ENCODE peak calls at places on chromosomes 13 and 19, in ten cellular contexts. One of them, this sample, is unnamed.

GRCh38 chr13:44317752-44318550 is 55.7 kb upstream of the SERP2 start:
- DNase-seq in lower lobe of right lung: no peak
- DNase-seq in sigmoid colon: no peak
- DNase-seq in psoas muscle: no peak
- DNase-seq in GM06990: no peak
- DNase-seq in heart left ventricle: no peak
- DNase-seq in HFF-Myc: no peak
- DNase-seq in IMR-90: peak; percentile 72
- DNase-seq in OCI-LY7: no peak
- DNase-seq in tibial nerve: no peak
- DNase-seq in this sample: no peak

GRCh38 chr19:7267792-7268736 is 26.1 kb downstream of the INSR start:
- DNase-seq in tibial nerve: no peak
- DNase-seq in IMR-90: no peak
- DNase-seq in HFF-Myc: no peak
- DNase-seq in OCI-LY7: no peak
- DNase-seq in GM06990: no peak
- DNase-seq in sigmoid colon: no peak
- DNase-seq in lower lobe of right lung: peak; percentile 65
- DNase-seq in heart left ventricle: no peak
- DNase-seq in psoas muscle: no peak
- DNase-seq in this sample: no peak

GRCh38 chr19:7912144-7912696 is 2.4 kb upstream of the TGFBR3L start:
- DNase-seq in HFF-Myc: no peak
- DNase-seq in IMR-90: no peak
- DNase-seq in tibial nerve: no peak
- DNase-seq in OCI-LY7: no peak
- DNase-seq in psoas muscle: no peak
- DNase-seq in GM06990: no peak
- DNase-seq in sigmoid colon: no peak
- DNase-seq in lower lobe of right lung: peak; percentile 48
- DNase-seq in heart left ventricle: no peak
- DNase-seq in this sample: no peak

GRCh38 chr13:100490692-100491091 is 97.9 kb downstream of the GGACT start:
- DNase-seq in lower lobe of right lung: no peak
- DNase-seq in IMR-90: no peak
- DNase-seq in GM06990: no peak
- DNase-seq in OCI-LY7: no peak
- DNase-seq in tibial nerve: no peak
- DNase-seq in HFF-Myc: no peak
- DNase-seq in psoas muscle: no peak
- DNase-seq in sigmoid colon: no peak
- DNase-seq in heart left ventricle: no peak
- DNase-seq in this sample: no peak

GRCh38 chr13:22499919-22500318 is 680.9 kb upstream of the SGCG start:
- DNase-seq in HFF-Myc: no peak
- DNase-seq in lower lobe of right lung: no peak
- DNase-seq in IMR-90: no peak
- DNase-seq in tibial nerve: no peak
- DNase-seq in OCI-LY7: no peak
- DNase-seq in GM06990: no peak
- DNase-seq in heart left ventricle: no peak
- DNase-seq in psoas muscle: no peak
- DNase-seq in sigmoid colon: no peak
- DNase-seq in this sample: no peak

GRCh38 chr13:107427531-107427930 is 787.8 kb downstream of the LIG4 start:
- DNase-seq in heart left ventricle: no peak
- DNase-seq in IMR-90: no peak
- DNase-seq in tibial nerve: no peak
- DNase-seq in OCI-LY7: no peak
- DNase-seq in psoas muscle: no peak
- DNase-seq in HFF-Myc: no peak
- DNase-seq in GM06990: no peak
- DNase-seq in sigmoid colon: no peak
- DNase-seq in lower lobe of right lung: no peak
- DNase-seq in this sample: no peak

GRCh38 chr19:4456843-4457653 is 546 bp downstream of the UBXN6 start:
- DNase-seq in psoas muscle: peak; percentile 66
- DNase-seq in heart left ventricle: no peak
- DNase-seq in HFF-Myc: no peak
- DNase-seq in tibial nerve: no peak
- DNase-seq in sigmoid colon: no peak
- DNase-seq in GM06990: no peak
- DNase-seq in lower lobe of right lung: peak; percentile 49
- DNase-seq in OCI-LY7: peak; percentile 69
- DNase-seq in IMR-90: peak; percentile 56
- DNase-seq in this sample: peak; percentile 87

GRCh38 chr19:29188704-29189375 is 24.1 kb downstream of the UQCRFS1 start:
- DNase-seq in IMR-90: peak; percentile 25
- DNase-seq in HFF-Myc: no peak
- DNase-seq in lower lobe of right lung: no peak
- DNase-seq in tibial nerve: no peak
- DNase-seq in GM06990: no peak
- DNase-seq in OCI-LY7: no peak
- DNase-seq in sigmoid colon: no peak
- DNase-seq in psoas muscle: peak; percentile 33
- DNase-seq in heart left ventricle: no peak
- DNase-seq in this sample: no peak

GRCh38 chr19:40799558-40800338 is 757 bp downstream of the EGLN2 start:
- DNase-seq in HFF-Myc: no peak
- DNase-seq in lower lobe of right lung: peak; percentile 78
- DNase-seq in OCI-LY7: peak; percentile 64
- DNase-seq in tibial nerve: no peak
- DNase-seq in GM06990: peak; percentile 50
- DNase-seq in psoas muscle: peak; percentile 60
- DNase-seq in IMR-90: no peak
- DNase-seq in heart left ventricle: peak; percentile 76
- DNase-seq in sigmoid colon: peak; percentile 83
- DNase-seq in this sample: peak; percentile 68

GRCh38 chr19:14497347-14497921 is 1.5 kb upstream of the GIPC1 start:
- DNase-seq in psoas muscle: peak; percentile 36
- DNase-seq in heart left ventricle: no peak
- DNase-seq in tibial nerve: no peak
- DNase-seq in GM06990: no peak
- DNase-seq in HFF-Myc: no peak
- DNase-seq in lower lobe of right lung: no peak
- DNase-seq in sigmoid colon: no peak
- DNase-seq in OCI-LY7: no peak
- DNase-seq in IMR-90: no peak
- DNase-seq in this sample: no peak

GRCh38 chr13:72469932-72470331 is 257.5 kb downstream of the MZT1 start:
- DNase-seq in GM06990: no peak
- DNase-seq in sigmoid colon: no peak
- DNase-seq in tibial nerve: no peak
- DNase-seq in lower lobe of right lung: no peak
- DNase-seq in psoas muscle: no peak
- DNase-seq in HFF-Myc: no peak
- DNase-seq in OCI-LY7: no peak
- DNase-seq in heart left ventricle: no peak
- DNase-seq in IMR-90: no peak
- DNase-seq in this sample: no peak

GRCh38 chr19:11736696-11737095 is 2.0 kb downstream of the ZNF823 start:
- DNase-seq in psoas muscle: peak; percentile 31
- DNase-seq in lower lobe of right lung: no peak
- DNase-seq in heart left ventricle: peak; percentile 65
- DNase-seq in OCI-LY7: peak; percentile 23
- DNase-seq in HFF-Myc: no peak
- DNase-seq in sigmoid colon: peak; percentile 72
- DNase-seq in IMR-90: peak; percentile 33
- DNase-seq in GM06990: peak; percentile 42
- DNase-seq in tibial nerve: no peak
- DNase-seq in this sample: peak; percentile 47

GRCh38 chr19:38011426-38011825 is 104.4 kb downstream of the SIPA1L3 start:
- DNase-seq in tibial nerve: no peak
- DNase-seq in lower lobe of right lung: no peak
- DNase-seq in HFF-Myc: no peak
- DNase-seq in sigmoid colon: no peak
- DNase-seq in psoas muscle: no peak
- DNase-seq in OCI-LY7: no peak
- DNase-seq in IMR-90: no peak
- DNase-seq in heart left ventricle: no peak
- DNase-seq in GM06990: no peak
- DNase-seq in this sample: no peak

DNA sequence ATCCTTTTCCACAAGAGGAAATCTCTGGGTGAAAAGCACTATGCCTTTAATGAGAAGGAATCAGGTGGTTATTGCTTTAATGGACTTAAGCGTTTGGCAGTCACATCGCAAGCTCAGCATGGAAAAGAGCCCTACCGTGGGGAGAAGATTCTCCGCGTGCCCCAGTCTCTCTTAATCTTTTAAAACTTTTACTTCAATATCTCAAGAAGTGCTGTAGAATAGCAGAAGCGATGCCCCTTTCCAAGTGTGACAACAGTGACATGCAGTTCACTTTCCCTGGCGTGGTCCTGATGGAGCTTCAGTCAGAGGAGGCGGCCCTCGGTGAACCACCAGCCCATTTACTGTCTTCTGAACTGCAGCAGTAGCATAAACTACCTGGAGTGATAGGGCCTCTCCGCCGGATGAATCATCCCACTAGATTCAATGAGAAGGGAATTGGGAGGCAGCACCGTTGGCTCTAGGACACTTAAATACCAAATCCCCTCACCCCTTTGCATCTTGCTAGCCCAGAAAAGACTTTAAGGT is 112.7 kb upstream of the GPR12 start:
- DNase-seq in psoas muscle: no peak
- DNase-seq in sigmoid colon: no peak
- DNase-seq in IMR-90: no peak
- DNase-seq in tibial nerve: no peak
- DNase-seq in HFF-Myc: no peak
- DNase-seq in lower lobe of right lung: no peak
- DNase-seq in OCI-LY7: no peak
- DNase-seq in heart left ventricle: no peak
- DNase-seq in GM06990: no peak
- DNase-seq in this sample: no peak
- TF ChIP-seq CTCF in psoas muscle: peak; percentile 2
- TF ChIP-seq CTCF in sigmoid colon: no peak
- TF ChIP-seq CTCF in IMR-90: no peak
- TF ChIP-seq CTCF in tibial nerve: no peak
- TF ChIP-seq CTCF in HFF-Myc: no peak
- TF ChIP-seq CTCF in lower lobe of right lung: peak; percentile 4
- TF ChIP-seq CTCF in OCI-LY7: no peak
- TF ChIP-seq CTCF in heart left ventricle: no peak
- TF ChIP-seq CTCF in GM06990: no peak
- TF ChIP-seq CTCF in this sample: no peak

GRCh38 chr13:112737329-112737728 is 47.5 kb downstream of the ATP11A start:
- DNase-seq in OCI-LY7: no peak
- DNase-seq in lower lobe of right lung: no peak
- DNase-seq in psoas muscle: no peak
- DNase-seq in HFF-Myc: no peak
- DNase-seq in sigmoid colon: no peak
- DNase-seq in heart left ventricle: no peak
- DNase-seq in tibial nerve: no peak
- DNase-seq in IMR-90: no peak
- DNase-seq in GM06990: no peak
- DNase-seq in this sample: no peak

GRCh38 chr13:112734696-112735547 is 45.1 kb downstream of the ATP11A start:
- DNase-seq in psoas muscle: no peak
- DNase-seq in GM06990: no peak
- DNase-seq in IMR-90: peak; percentile 18
- DNase-seq in HFF-Myc: peak; percentile 21
- DNase-seq in heart left ventricle: no peak
- DNase-seq in lower lobe of right lung: peak; percentile 43
- DNase-seq in OCI-LY7: no peak
- DNase-seq in sigmoid colon: no peak
- DNase-seq in tibial nerve: no peak
- DNase-seq in this sample: no peak

GRCh38 chr13:112733661-112734379 is 44.0 kb downstream of the ATP11A start:
- DNase-seq in tibial nerve: no peak
- DNase-seq in psoas muscle: no peak
- DNase-seq in GM06990: no peak
- DNase-seq in sigmoid colon: no peak
- DNase-seq in HFF-Myc: no peak
- DNase-seq in IMR-90: no peak
- DNase-seq in OCI-LY7: no peak
- DNase-seq in heart left ventricle: no peak
- DNase-seq in lower lobe of right lung: no peak
- DNase-seq in this sample: no peak

GRCh38 chr13:112733112-112733511 is 43.3 kb downstream of the ATP11A start:
- DNase-seq in psoas muscle: no peak
- DNase-seq in sigmoid colon: no peak
- DNase-seq in lower lobe of right lung: no peak
- DNase-seq in GM06990: no peak
- DNase-seq in OCI-LY7: no peak
- DNase-seq in IMR-90: no peak
- DNase-seq in heart left ventricle: no peak
- DNase-seq in HFF-Myc: no peak
- DNase-seq in tibial nerve: no peak
- DNase-seq in this sample: no peak

GRCh38 chr13:112735791-112736190 is 46.0 kb downstream of the ATP11A start:
- DNase-seq in tibial nerve: no peak
- DNase-seq in psoas muscle: no peak
- DNase-seq in GM06990: no peak
- DNase-seq in sigmoid colon: no peak
- DNase-seq in HFF-Myc: no peak
- DNase-seq in IMR-90: no peak
- DNase-seq in lower lobe of right lung: no peak
- DNase-seq in heart left ventricle: no peak
- DNase-seq in OCI-LY7: no peak
- DNase-seq in this sample: no peak
- TF ChIP-seq CTCF in tibial nerve: no peak
- TF ChIP-seq CTCF in psoas muscle: no peak
- TF ChIP-seq CTCF in GM06990: no peak
- TF ChIP-seq CTCF in sigmoid colon: no peak
- TF ChIP-seq CTCF in HFF-Myc: no peak
- TF ChIP-seq CTCF in IMR-90: no peak
- TF ChIP-seq CTCF in lower lobe of right lung: no peak
- TF ChIP-seq CTCF in heart left ventricle: no peak
- TF ChIP-seq CTCF in OCI-LY7: no peak
- TF ChIP-seq CTCF in this sample: no peak

GRCh38 chr13:111418101-111418500 is 97.7 kb downstream of the TEX29 start:
- DNase-seq in lower lobe of right lung: no peak
- DNase-seq in sigmoid colon: no peak
- DNase-seq in psoas muscle: no peak
- DNase-seq in IMR-90: no peak
- DNase-seq in GM06990: no peak
- DNase-seq in HFF-Myc: no peak
- DNase-seq in heart left ventricle: no peak
- DNase-seq in tibial nerve: no peak
- DNase-seq in OCI-LY7: no peak
- DNase-seq in this sample: no peak
- TF ChIP-seq CTCF in lower lobe of right lung: no peak
- TF ChIP-seq CTCF in sigmoid colon: no peak
- TF ChIP-seq CTCF in psoas muscle: no peak
- TF ChIP-seq CTCF in IMR-90: no peak
- TF ChIP-seq CTCF in GM06990: no peak
- TF ChIP-seq CTCF in HFF-Myc: no peak
- TF ChIP-seq CTCF in heart left ventricle: no peak
- TF ChIP-seq CTCF in tibial nerve: no peak
- TF ChIP-seq CTCF in OCI-LY7: no peak
- TF ChIP-seq CTCF in this sample: no peak

DNA sequence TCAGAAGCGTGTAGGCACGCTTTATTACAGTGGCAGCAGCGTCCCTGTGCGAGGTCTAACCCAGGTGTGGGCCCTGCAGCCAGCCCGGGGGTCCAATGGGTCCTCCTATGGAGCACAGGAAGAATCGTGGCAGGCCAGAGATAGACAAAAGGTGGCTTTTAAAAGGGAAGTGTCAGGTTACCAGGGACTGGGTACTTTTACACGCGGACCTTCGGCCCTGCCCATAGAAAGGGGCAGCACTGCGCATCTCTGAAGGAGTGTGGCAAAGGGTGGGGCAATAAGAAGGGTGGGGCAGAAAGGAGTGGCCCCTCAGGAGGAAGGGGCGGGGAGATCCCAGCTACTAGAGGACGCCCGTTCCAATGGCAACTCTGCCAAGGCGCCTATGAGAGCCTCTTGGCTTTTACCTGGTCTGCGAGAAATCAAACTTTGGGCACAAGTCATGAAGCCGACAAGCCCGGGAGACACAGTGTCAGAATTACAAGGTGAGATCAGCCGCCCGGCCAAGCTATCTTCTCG is 1419.8 kb downstream of the UQCRFS1 start:
- DNase-seq in lower lobe of right lung: peak; percentile 87
- DNase-seq in sigmoid colon: peak; percentile 84
- DNase-seq in psoas muscle: peak; percentile 67
- DNase-seq in heart left ventricle: peak; percentile 74
- DNase-seq in OCI-LY7: peak; percentile 89
- DNase-seq in tibial nerve: peak; percentile 30
- DNase-seq in HFF-Myc: peak; percentile 77
- DNase-seq in GM06990: no peak
- DNase-seq in IMR-90: peak; percentile 58
- DNase-seq in this sample: peak; percentile 74
- TF ChIP-seq CTCF in lower lobe of right lung: no peak
- TF ChIP-seq CTCF in sigmoid colon: no peak
- TF ChIP-seq CTCF in psoas muscle: no peak
- TF ChIP-seq CTCF in heart left ventricle: no peak
- TF ChIP-seq CTCF in OCI-LY7: no peak
- TF ChIP-seq CTCF in tibial nerve: no peak
- TF ChIP-seq CTCF in HFF-Myc: no peak
- TF ChIP-seq CTCF in GM06990: no peak
- TF ChIP-seq CTCF in IMR-90: no peak
- TF ChIP-seq CTCF in this sample: no peak